ENCODE peak calls at places on chromosome X, in nine cellular contexts. B is ovary; M is heart left ventricle; O is mammary epithelial cell; H is CD8-positive, alpha-beta T cell; W is HepG2; V is H9; G is HCT116; E is right atrium auricular region. U is an unnamed sample.

GRCh38 chrX:106716004-106716403 is 10.5 kb upstream of the RNF128 start:
- DNase-seq in B (no peak), M (no peak), O (no peak), H (no peak), W (peak; percentile 89), V (no peak), G (no peak), E (no peak), U (no peak)

GRCh38 chrX:150364347-150365050 is 1.4 kb downstream of the MAMLD1 start:
- DNase-seq in B (peak; percentile 59), M (no peak), O (peak; percentile 39), H (peak; percentile 18), W (no peak), V (peak; percentile 31), G (no peak), E (no peak), U (peak; percentile 40)

GRCh38 chrX:110944793-110945466 is 149.3 kb upstream of the CHRDL1 start:
- DNase-seq in B (peak; percentile 5), M (no peak), O (peak; percentile 69), H (no peak), W (no peak), V (peak; percentile 56), G (no peak), E (no peak), U (no peak)

GRCh38 chrX:137428251-137428661 is 137.7 kb upstream of the ZIC3 start:
- DNase-seq in B (no peak), M (no peak), O (no peak), H (no peak), W (no peak), V (peak; percentile 49), G (no peak), E (no peak), U (no peak)

GRCh38 chrX:44343412-44343942 is at the start of gene EFHC2:
- DNase-seq in B (peak; percentile 57), M (peak; percentile 43), O (no peak), H (peak; percentile 57), W (no peak), V (peak; percentile 38), G (no peak), E (no peak), U (no peak)

GRCh38 chrX:3609800-3610199 is 103.6 kb downstream of the PRKX start:
- DNase-seq in B (no peak), M (no peak), O (peak; percentile 50), H (no peak), W (no peak), V (no peak), G (no peak), E (no peak), U (no peak)

GRCh38 chrX:134936542-134936941 is 54.2 kb upstream of the SMIM10 start:
- DNase-seq in B (no peak), M (no peak), O (peak; percentile 39), H (no peak), W (peak; percentile 58), V (no peak), G (no peak), E (no peak), U (no peak)

GRCh38 chrX:1946974-1947373 is 332.1 kb downstream of the ASMT start:
- DNase-seq in B (no peak), M (no peak), O (no peak), H (no peak), W (no peak), V (no peak), G (no peak), E (no peak), U (no peak)

GRCh38 chrX:20118065-20118824 is 1.5 kb upstream of the MAP7D2 start:
- DNase-seq in B (no peak), M (no peak), O (peak; percentile 72), H (no peak), W (no peak), V (no peak), G (no peak), E (no peak), U (no peak)

GRCh38 chrX:10015711-10016515 is 48.8 kb downstream of the CLDN34 start:
- DNase-seq in B (peak; percentile 46), M (peak; percentile 72), O (no peak), H (peak; percentile 15), W (no peak), V (peak; percentile 46), G (no peak), E (peak; percentile 66), U (peak; percentile 18)

GRCh38 chrX:40103565-40104323 is 6.0 kb upstream of the BCOR start:
- DNase-seq in B (no peak), M (no peak), O (no peak), H (no peak), W (no peak), V (no peak), G (no peak), E (no peak), U (no peak)

GRCh38 chrX:41384041-41384705 is 50.2 kb downstream of the DDX3X start:
- DNase-seq in B (peak; percentile 30), M (peak; percentile 55), O (peak; percentile 65), H (no peak), W (no peak), V (no peak), G (peak; percentile 51), E (peak; percentile 82), U (peak; percentile 71)

GRCh38 chrX:68443155-68443868 is 10.0 kb upstream of the OPHN1 start:
- DNase-seq in B (no peak), M (no peak), O (peak; percentile 33), H (no peak), W (peak; percentile 6), V (no peak), G (no peak), E (no peak), U (peak; percentile 48)

GRCh38 chrX:11562570-11562969 is 103.2 kb downstream of the ARHGAP6 start:
- DNase-seq in B (no peak), M (no peak), O (no peak), H (no peak), W (no peak), V (no peak), G (no peak), E (no peak), U (no peak)

GRCh38 chrX:123173833-123174232 is 10.2 kb upstream of the GRIA3 start:
- DNase-seq in B (no peak), M (no peak), O (no peak), H (no peak), W (no peak), V (no peak), G (peak; percentile 8), E (no peak), U (no peak)
- TF ChIP-seq CTCF in B (no peak), M (no peak), O (peak; percentile 8), H (no peak), W (peak; percentile 17), V (peak; percentile 60), G (peak; percentile 7), E (no peak), U (peak; percentile 43)

GRCh38 chrX:118496763-118497079 is 1.1 kb downstream of the DOCK11 start:
- DNase-seq in B (no peak), M (no peak), O (no peak), H (no peak), W (no peak), V (no peak), G (no peak), E (no peak), U (no peak)

GRCh38 chrX:118498351-118498750 is 2.7 kb downstream of the DOCK11 start:
- DNase-seq in B (no peak), M (no peak), O (no peak), H (no peak), W (no peak), V (no peak), G (no peak), E (no peak), U (no peak)

GRCh38 chrX:118498755-118499154 is 3.1 kb downstream of the DOCK11 start:
- DNase-seq in B (no peak), M (no peak), O (no peak), H (no peak), W (no peak), V (no peak), G (no peak), E (no peak), U (no peak)

GRCh38 chrX:118497180-118497814 is 1.7 kb downstream of the DOCK11 start:
- DNase-seq in B (no peak), M (no peak), O (no peak), H (peak; percentile 33), W (peak; percentile 20), V (no peak), G (no peak), E (no peak), U (no peak)

GRCh38 chrX:118499295-118499694 is 3.7 kb downstream of the DOCK11 start:
- DNase-seq in B (no peak), M (no peak), O (no peak), H (no peak), W (no peak), V (peak; percentile 38), G (no peak), E (no peak), U (no peak)
- H3K4me1 ChIP-seq in B (no peaks in the 10 kb centered on the region), M (no peaks in the 10 kb centered on the region), O (no peaks in the 10 kb centered on the region), H (peaks cover 63% of the 10 kb centered on the region), W (peaks cover 14% of the 10 kb centered on the region), V (peaks cover 2% of the 10 kb centered on the region), G (peaks cover 3% of the 10 kb centered on the region), E (no peaks in the 10 kb centered on the region), U (peaks cover 43% of the 10 kb centered on the region)

GRCh38 chrX:13599491-13599890 is 30.1 kb downstream of the EGFL6 start:
- DNase-seq in B (no peak), M (no peak), O (peak; percentile 38), H (no peak), W (no peak), V (no peak), G (no peak), E (no peak), U (no peak)

GRCh38 chrX:13597928-13598327 is 28.5 kb downstream of the EGFL6 start:
- DNase-seq in B (no peak), M (no peak), O (no peak), H (no peak), W (no peak), V (no peak), G (no peak), E (no peak), U (no peak)

GRCh38 chrX:13598877-13599276 is 29.5 kb downstream of the EGFL6 start:
- DNase-seq in B (no peak), M (no peak), O (peak; percentile 9), H (no peak), W (no peak), V (no peak), G (no peak), E (no peak), U (no peak)
- TF ChIP-seq CTCF in B (no peak), M (no peak), O (peak; percentile 56), H (no peak), W (no peak), V (peak; percentile 59), G (peak; percentile 14), E (no peak), U (no peak)

GRCh38 chrX:7133036-7133412 is 14.5 kb upstream of the STS start:
- DNase-seq in B (no peak), M (peak; percentile 29), O (no peak), H (no peak), W (no peak), V (no peak), G (no peak), E (no peak), U (no peak)

GRCh38 chrX:7127058-7127457 is 20.5 kb upstream of the STS start:
- DNase-seq in B (no peak), M (no peak), O (no peak), H (no peak), W (no peak), V (no peak), G (no peak), E (no peak), U (no peak)

GRCh38 chrX:7132335-7133035 is 15.0 kb upstream of the STS start:
- DNase-seq in B (no peak), M (no peak), O (peak; percentile 92), H (peak; percentile 39), W (peak; percentile 80), V (peak; percentile 65), G (peak; percentile 56), E (no peak), U (peak; percentile 37)

GRCh38 chrX:7131621-7132020 is 15.9 kb upstream of the STS start:
- DNase-seq in B (no peak), M (no peak), O (no peak), H (no peak), W (no peak), V (no peak), G (no peak), E (no peak), U (no peak)
- H3K4me1 ChIP-seq in B (no peaks in the 10 kb centered on the region), M (peaks cover 19% of the 10 kb centered on the region), O (peaks cover 16% of the 10 kb centered on the region), H (no peaks in the 10 kb centered on the region), W (peaks cover 31% of the 10 kb centered on the region), V (peaks cover 8% of the 10 kb centered on the region), G (peaks cover 16% of the 10 kb centered on the region), E (peaks cover 27% of the 10 kb centered on the region), U (peaks cover 36% of the 10 kb centered on the region)